ENCODE peak calls at places on chromosomes 5 and 9, in eight cellular contexts. U, S, E, Z, Y, W, J and P are unnamed samples.

GRCh38 chr5:141494761-141495455 is 6.0 kb downstream of the PCDHGC5 start:
- DNase-seq in J (peak; percentile 43), S (no peak), Z (no peak), U (no peak), Y (no peak), E (no peak), W (no peak), P (no peak)

GRCh38 chr9:129351058-129351641 is 173.1 kb upstream of the IER5L start:
- DNase-seq in U (no peak), J (no peak), Z (no peak), E (no peak), S (no peak), Y (peak; percentile 36), W (no peak), P (no peak)

GRCh38 chr5:58641533-58641932 is 58.7 kb downstream of the RAB3C start:
- DNase-seq in U (no peak), Z (no peak), Y (no peak), J (no peak), W (no peak), S (no peak), E (no peak), P (no peak)

GRCh38 chr5:157275403-157275802 is 9.5 kb downstream of the CYFIP2 start:
- DNase-seq in S (no peak), J (no peak), Z (no peak), Y (no peak), U (no peak), W (no peak), E (no peak), P (no peak)

GRCh38 chr5:140130949-140131733 is 5.4 kb downstream of the IGIP start:
- DNase-seq in J (no peak), S (no peak), Y (no peak), E (no peak), U (no peak), Z (no peak), W (no peak), P (no peak)

GRCh38 chr5:60649288-60649917 is 50.6 kb downstream of the DEPDC1B start:
- DNase-seq in E (no peak), Y (peak; percentile 59), S (peak; percentile 73), W (no peak), U (peak; percentile 58), Z (no peak), J (peak; percentile 13), P (no peak)

GRCh38 chr5:33010851-33011250 is 299.7 kb downstream of the NPR3 start:
- DNase-seq in Z (no peak), J (no peak), S (peak; percentile 28), Y (peak; percentile 28), U (no peak), W (no peak), E (no peak), P (no peak)

GRCh38 chr5:139650031-139650688 is 2.0 kb downstream of the CXXC5 start:
- DNase-seq in J (no peak), S (no peak), U (no peak), E (peak; percentile 66), W (peak; percentile 58), Y (no peak), Z (peak; percentile 61), P (peak; percentile 79)

GRCh38 chr9:100394032-100394695 is 32.8 kb upstream of the MSANTD3 start:
- DNase-seq in Y (no peak), W (no peak), Z (no peak), E (no peak), J (no peak), S (no peak), U (no peak), P (no peak)

GRCh38 chr5:179180061-179180460 is 119.9 kb downstream of the ZNF354C start:
- DNase-seq in Z (no peak), S (no peak), U (no peak), E (no peak), W (no peak), Y (peak; percentile 25), J (no peak), P (no peak)

DNA sequence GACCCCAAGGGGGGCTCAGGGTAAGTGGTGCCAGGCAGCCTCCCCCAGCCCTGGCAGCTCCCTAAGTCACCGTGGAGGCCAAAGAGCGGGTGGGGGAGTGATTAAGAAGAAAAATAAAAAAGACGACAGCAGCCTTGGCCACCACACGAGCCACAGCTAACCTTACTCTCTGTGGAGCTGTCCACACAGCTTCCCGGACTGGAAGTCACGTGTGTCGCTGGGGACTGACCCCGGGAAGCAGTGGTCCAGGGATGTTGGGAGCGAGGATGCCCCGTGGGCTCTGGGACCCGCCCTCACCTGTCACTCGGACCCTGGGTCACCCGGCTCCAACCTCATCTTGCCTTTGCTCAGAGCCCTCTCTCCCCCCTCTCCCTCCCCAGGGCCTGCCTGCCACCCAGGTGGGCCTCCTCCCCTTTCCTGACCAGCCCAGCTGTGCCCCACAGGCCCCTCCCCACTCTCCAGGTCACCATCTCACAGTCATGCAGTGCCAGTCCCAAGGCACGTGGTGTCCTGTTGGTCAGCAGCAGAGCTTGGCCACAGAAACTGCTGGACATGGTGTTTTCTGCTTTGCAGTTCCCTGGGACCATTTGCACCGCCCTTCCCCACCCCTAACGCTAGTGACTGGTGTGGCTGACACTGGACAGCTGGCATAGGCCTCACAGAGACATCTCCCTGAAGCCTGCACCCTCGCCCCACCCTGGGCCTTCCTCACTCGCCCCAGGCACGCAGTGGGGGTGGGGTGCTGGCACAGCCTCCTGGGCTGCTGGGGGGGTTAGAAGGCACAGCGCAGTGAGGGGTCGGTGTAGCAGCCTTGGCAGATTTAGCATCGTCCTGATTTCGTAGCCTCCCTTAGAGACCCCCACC is 9.8 kb upstream of the EXOC3 start:
- DNase-seq in S (no peak), E (no peak), W (no peak), J (no peak), Y (peak; percentile 88), Z (no peak), U (no peak), P (no peak)
- TF ChIP-seq CTCF in S (no peak), E (no peak), W (no peak), J (no peak), Y (no peak), Z (no peak), U (no peak), P (no peak)

GRCh38 chr9:98117984-98118639 is 910 bp downstream of the TRIM14 start:
- DNase-seq in Z (no peak), J (no peak), W (no peak), S (peak; percentile 38), U (peak; percentile 62), Y (peak; percentile 30), E (peak; percentile 60), P (no peak)
- TF ChIP-seq CTCF in Z (no peak), J (no peak), W (no peak), S (peak; percentile 49), U (peak; percentile 18), Y (peak; percentile 33), E (no peak), P (no peak)

GRCh38 chr5:109959652-109960051 is 269.9 kb downstream of the MAN2A1 start:
- DNase-seq in U (peak; percentile 5), S (no peak), Y (no peak), Z (no peak), J (no peak), E (no peak), W (no peak), P (no peak)
- TF ChIP-seq CTCF in U (no peak), S (no peak), Y (peak; percentile 20), Z (no peak), J (no peak), E (no peak), W (no peak), P (no peak)

GRCh38 chr5:134538296-134538695 is 12.8 kb downstream of the JADE2 start:
- DNase-seq in Y (no peak), U (no peak), S (no peak), J (no peak), Z (no peak), E (no peak), W (no peak), P (no peak)

GRCh38 chr5:134534726-134535110 is 9.2 kb downstream of the JADE2 start:
- DNase-seq in Z (no peak), U (no peak), Y (no peak), E (no peak), J (no peak), W (no peak), S (no peak), P (no peak)

GRCh38 chr5:134539732-134540131 is 14.3 kb downstream of the JADE2 start:
- DNase-seq in Y (no peak), S (no peak), Z (no peak), J (no peak), W (no peak), U (no peak), E (no peak), P (no peak)

GRCh38 chr5:134536876-134537275 is 11.4 kb downstream of the JADE2 start:
- DNase-seq in Y (no peak), U (no peak), S (no peak), Z (no peak), E (no peak), W (no peak), J (no peak), P (no peak)

GRCh38 chr5:134537297-134537696 is 11.8 kb downstream of the JADE2 start:
- DNase-seq in W (no peak), Y (no peak), U (no peak), S (no peak), E (no peak), Z (no peak), J (no peak), P (no peak)
- TF ChIP-seq CTCF in W (no peak), Y (no peak), U (no peak), S (no peak), E (no peak), Z (no peak), J (no peak), P (no peak)

DNA sequence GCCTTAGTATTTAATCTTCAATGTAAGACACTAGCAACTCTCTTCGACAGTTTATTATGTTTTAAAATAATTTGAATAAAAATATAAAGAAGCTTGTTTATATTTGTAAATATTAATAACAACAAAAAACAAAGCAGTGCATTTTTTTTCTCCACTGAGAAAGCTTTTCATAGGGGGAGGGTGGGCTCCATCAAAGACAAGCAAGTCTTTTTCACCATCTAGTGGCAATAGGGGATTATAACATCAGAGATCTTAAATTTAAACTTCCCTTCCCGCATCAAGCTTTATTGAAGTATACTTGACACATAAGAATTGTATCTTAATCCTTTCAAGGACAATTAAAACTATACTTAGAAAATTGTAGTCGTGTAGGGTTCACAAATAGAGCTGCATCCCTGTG is 9.3 kb upstream of the OR13F1 start:
- DNase-seq in U (peak; percentile 18), J (no peak), Y (no peak), W (no peak), E (no peak), S (peak; percentile 33), Z (no peak), P (no peak)
- TF ChIP-seq CTCF in U (peak; percentile 30), J (peak; percentile 15), Y (no peak), W (no peak), E (no peak), S (peak; percentile 44), Z (no peak), P (no peak)